ENCODE peak calls at places on chromosomes 12 and 14, in four cellular contexts. R, F, X and P are unnamed samples.

GRCh38 chr12:98354520-98354919 is 160.9 kb upstream of the TMPO start:
- DNase-seq in X (no peak), R (no peak), F (no peak), P (no peak)

GRCh38 chr12:47709277-47710048 is 3.6 kb upstream of the RPAP3 start:
- DNase-seq in R (no peak), F (no peak), X (no peak), P (no peak)

GRCh38 chr12:76470028-76470939 is 89.3 kb downstream of the OSBPL8 start:
- DNase-seq in X (peak; percentile 45), F (no peak), R (no peak), P (no peak)

GRCh38 chr12:107014050-107014449 is 27.1 kb upstream of the MTERF2 start:
- DNase-seq in X (peak; percentile 52), F (no peak), R (no peak), P (no peak)

GRCh38 chr12:124764870-124765570 is 98.6 kb downstream of the SCARB1 start:
- DNase-seq in F (no peak), R (no peak), X (no peak), P (no peak)

GRCh38 chr14:93231129-93231979 is 24.3 kb downstream of the UBR7 start:
- DNase-seq in F (peak; percentile 17), R (no peak), X (no peak), P (no peak)

GRCh38 chr12:109533487-109533740 is 39.9 kb downstream of the MMAB start:
- DNase-seq in R (no peak), F (no peak), X (no peak), P (no peak)

GRCh38 chr12:121673013-121673441 is 3.6 kb upstream of the MORN3 start:
- DNase-seq in R (no peak), F (no peak), X (no peak), P (peak; percentile 4)

GRCh38 chr14:68583527-68584275 is 209.2 kb downstream of the ZFP36L1 start:
- DNase-seq in X (no peak), F (no peak), R (peak; percentile 65), P (no peak)

GRCh38 chr12:121060149-121061001 is 21.3 kb upstream of the OASL start:
- DNase-seq in R (peak; percentile 57), F (no peak), X (peak; percentile 80), P (peak; percentile 55)

DNA sequence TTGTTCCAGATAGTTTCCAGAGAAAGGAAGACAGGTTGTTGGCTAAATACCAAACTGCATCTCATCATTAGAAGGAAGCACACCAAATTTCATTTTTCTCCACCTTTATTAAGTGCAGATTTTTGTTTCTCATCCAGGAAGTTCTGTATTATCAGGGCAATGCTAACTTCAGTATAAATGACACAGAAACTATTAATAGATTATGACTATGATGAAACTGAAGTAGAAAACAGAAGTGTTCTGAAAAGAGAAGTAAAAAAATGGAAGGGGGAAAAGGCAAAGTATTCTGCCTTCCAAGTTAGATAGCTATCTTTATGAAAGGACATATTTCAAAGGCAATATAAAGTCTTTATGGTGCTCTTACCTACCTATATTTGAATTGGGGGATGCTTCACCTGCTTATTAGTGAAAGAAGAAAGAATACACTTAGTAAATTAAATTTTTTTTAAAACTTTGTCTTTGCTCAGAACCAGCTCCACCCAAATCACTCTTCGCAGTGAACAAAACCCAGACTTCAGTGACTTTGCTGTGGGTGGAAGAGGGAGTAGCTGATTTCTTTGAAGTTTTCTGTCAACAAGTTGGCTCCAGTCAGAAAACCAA is 223.9 kb downstream of the PTPRO start:
- DNase-seq in X (peak; percentile 37), R (no peak), F (no peak), P (no peak)
- H3K4me3 ChIP-seq in X (peak overlapping the region; percentile 5), R (peak overlapping the region; percentile 33), F (peak overlapping the region; percentile 15), P (no peak overlapping the region)

GRCh38 chr12:1926274-1926673 is 7.8 kb upstream of the CACNA2D4 start:
- DNase-seq in F (no peak), X (no peak), R (no peak), P (no peak)

GRCh38 chr12:1927051-1927680 is 8.7 kb upstream of the CACNA2D4 start:
- DNase-seq in X (no peak), R (peak; percentile 24), F (no peak), P (no peak)

GRCh38 chr12:1922985-1923384 is 4.5 kb upstream of the CACNA2D4 start:
- DNase-seq in R (peak; percentile 14), X (no peak), F (no peak), P (no peak)

GRCh38 chr12:1927751-1928351 is 9.4 kb upstream of the CACNA2D4 start:
- DNase-seq in F (peak; percentile 74), R (peak; percentile 28), X (no peak), P (no peak)

DNA sequence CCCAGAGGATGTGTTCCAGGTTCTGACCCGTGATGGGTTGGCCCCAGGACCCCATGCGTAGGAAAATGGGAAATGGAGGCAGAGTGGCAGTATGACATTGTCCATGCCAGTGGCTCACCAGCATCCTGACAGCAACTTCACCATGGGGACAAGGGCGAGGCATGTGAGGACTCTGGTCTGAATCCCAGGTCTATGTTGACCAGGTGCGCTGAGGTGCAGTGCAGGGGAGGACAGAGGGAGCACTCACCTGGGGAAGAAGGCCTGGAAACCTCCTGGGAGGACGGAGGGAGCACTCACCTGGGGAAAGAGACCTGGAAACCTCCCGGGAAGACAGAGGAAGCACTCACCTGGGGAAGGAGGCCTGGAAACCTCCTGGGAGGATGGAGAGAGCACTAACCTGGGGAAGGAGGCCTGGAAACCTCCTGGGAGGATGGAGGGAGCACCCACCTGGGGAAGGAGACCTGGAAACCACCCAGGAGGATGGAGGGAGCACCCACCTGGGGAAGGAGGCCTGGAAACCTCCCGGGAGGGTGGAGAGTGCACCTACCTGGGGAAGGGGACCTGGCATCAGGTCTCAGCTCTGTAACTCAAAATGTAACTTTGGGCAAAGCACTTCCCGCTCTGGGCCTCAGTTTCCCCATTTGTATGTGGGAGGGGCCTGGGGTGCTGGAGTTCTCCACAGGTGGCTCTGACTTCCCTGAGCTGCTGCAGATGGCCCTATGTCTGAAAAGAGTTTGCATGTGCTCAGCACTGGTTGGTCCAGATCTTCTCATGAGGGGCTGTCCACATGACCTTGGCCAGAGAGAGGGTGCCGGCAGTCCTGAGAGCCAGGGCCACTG is 6.9 kb upstream of the CACNA2D4 start:
- DNase-seq in R (peak; percentile 14), X (no peak), F (no peak), P (no peak)
- H3K27me3 ChIP-seq in R (peaks cover 13% of the 10 kb centered on the region), X (peaks cover 27% of the 10 kb centered on the region), F (peaks cover 41% of the 10 kb centered on the region), P (no peaks in the 10 kb centered on the region)

GRCh38 chr12:57224278-57224972 is 5.1 kb upstream of the SHMT2 start:
- DNase-seq in X (no peak), F (no peak), R (no peak), P (no peak)
- H3K4me1 ChIP-seq in X (peaks cover 14% of the 10 kb centered on the region), F (peaks cover 25% of the 10 kb centered on the region), R (peaks cover 30% of the 10 kb centered on the region), P (peaks cover 32% of the 10 kb centered on the region)

GRCh38 chr12:3704512-3705348 is 48.2 kb downstream of the CRACR2A start:
- DNase-seq in X (peak; percentile 29), F (no peak), R (no peak), P (no peak)
- H3K4me3 ChIP-seq in X (peak overlapping the region; percentile 20), F (peak overlapping the region; percentile 39), R (no peak overlapping the region), P (no peak overlapping the region)

GRCh38 chr14:101561145-101561896 is at the start of gene DIO3:
- DNase-seq in R (peak; percentile 37), X (no peak), F (no peak), P (no peak)

GRCh38 chr14:101561897-101562490 is 699 bp downstream of the DIO3 start:
- DNase-seq in X (no peak), R (no peak), F (no peak), P (no peak)

GRCh38 chr14:101563352-101563653 is 2.0 kb downstream of the DIO3 start:
- DNase-seq in X (no peak), R (no peak), F (no peak), P (no peak)

GRCh38 chr14:101563654-101564443 is 2.6 kb downstream of the DIO3 start:
- DNase-seq in X (no peak), F (no peak), R (peak; percentile 26), P (no peak)

GRCh38 chr14:101562659-101563351 is 1.5 kb downstream of the DIO3 start:
- DNase-seq in F (no peak), R (peak; percentile 11), X (no peak), P (no peak)
- H3K27me3 ChIP-seq in F (peaks cover 93% of the 10 kb centered on the region), R (peaks cover 79% of the 10 kb centered on the region), X (peaks cover 26% of the 10 kb centered on the region), P (peaks cover 13% of the 10 kb centered on the region)

DNA sequence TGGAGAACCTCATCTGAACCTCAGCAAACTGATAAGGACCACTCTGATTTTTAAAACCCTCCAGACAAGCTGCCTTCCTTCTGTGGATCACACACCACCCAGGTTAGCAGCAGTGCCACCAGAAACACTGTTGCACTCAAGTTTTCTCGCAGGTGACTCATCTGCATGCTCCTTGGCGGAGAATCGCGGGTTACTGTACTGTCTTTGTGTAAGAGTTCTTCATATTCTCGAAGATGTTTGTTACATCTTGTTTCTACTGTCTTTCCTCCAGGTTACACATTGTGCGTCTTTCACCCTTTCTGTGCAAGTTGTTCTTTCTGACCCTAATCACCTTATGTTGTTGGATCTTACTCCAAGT is 331.2 kb downstream of the CACNA1C start:
- DNase-seq in R (no peak), X (no peak), F (no peak), P (no peak)
- H3K4me1 ChIP-seq in R (peaks cover 34% of the 10 kb centered on the region), X (peaks cover 17% of the 10 kb centered on the region), F (peaks cover 94% of the 10 kb centered on the region), P (no peaks in the 10 kb centered on the region)

DNA sequence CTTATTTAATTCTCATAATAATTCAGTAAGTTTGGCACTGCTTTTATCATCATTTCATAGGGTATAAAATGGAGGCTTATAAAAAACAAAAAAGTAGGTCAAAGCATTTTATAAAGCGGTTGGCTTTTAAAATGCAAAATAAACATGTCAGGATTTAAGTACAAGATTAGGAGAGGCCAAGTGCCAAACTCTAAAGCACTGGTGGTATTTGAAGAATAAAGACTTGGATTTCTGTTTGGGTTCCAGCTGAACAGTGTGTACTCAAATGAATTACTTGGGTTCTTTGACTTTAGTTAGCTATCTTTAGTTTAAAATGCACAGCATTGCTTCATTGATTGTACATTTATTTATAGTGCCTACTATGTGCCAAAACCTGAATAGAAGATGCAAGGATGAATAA is 966.6 kb upstream of the SEL1L start:
- DNase-seq in F (no peak), X (no peak), R (no peak), P (no peak)
- H3K4me3 ChIP-seq in F (no peak overlapping the region), X (no peak overlapping the region), R (no peak overlapping the region), P (no peak overlapping the region)

DNA sequence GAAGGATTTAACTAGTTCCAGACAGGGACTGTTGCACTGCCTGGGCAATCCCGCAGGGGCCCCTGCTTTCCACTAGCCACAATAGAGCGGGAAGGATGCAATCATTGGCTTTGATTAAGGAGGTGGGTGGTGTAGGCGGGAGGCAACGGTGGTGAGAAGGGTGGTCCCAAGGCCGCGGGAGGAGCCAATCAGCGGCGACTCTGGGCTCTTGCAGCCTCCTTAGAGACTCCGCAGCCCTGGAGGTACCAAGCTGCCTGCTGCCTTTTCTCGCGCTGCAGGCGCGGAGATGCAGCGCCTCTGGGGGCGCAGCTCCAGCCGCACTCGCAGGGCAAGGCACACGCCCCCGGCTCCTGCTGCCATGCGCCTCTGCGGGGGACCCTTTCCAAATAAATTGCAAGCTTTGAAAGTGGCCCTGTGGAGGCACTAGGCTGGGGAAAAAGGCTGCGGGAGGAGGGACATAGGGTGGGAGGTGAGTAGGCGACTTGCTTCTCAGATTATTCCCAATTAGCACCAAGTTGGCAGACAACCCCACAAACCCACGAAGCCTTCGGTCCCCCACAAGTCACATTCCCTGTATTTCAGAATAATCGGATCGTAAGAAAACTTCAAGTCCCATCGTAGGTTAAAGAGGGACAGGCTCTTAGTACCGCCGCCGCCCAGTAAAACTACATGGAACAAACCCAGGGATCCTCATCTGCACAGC is 860 bp upstream of the KCNA1 start:
- DNase-seq in F (no peak), R (no peak), X (no peak), P (no peak)
- H3K27me3 ChIP-seq in F (peaks cover 100% of the 10 kb centered on the region), R (peaks cover 78% of the 10 kb centered on the region), X (peaks cover 21% of the 10 kb centered on the region), P (peaks cover 31% of the 10 kb centered on the region)

DNA sequence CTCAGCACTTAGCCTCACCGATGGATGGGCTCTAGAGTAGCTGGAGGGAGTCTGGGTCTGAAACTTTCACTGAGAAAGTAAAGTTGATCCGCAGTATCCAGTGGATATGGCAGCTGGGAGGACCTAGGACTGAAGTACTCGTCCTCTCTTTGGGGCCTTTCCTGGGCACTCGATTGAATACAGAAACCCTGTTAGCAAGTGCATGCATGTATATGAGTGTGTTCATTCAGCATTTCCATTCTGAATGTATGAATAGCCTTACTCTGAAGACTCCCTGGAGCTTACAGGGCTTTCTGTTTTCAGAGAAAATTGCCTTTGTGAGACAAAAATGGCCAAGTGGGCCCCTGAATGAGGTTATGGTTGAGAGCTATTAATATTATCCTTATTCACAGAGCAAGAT is 62.8 kb downstream of the DAD1 start:
- DNase-seq in R (no peak), X (no peak), F (no peak), P (no peak)
- H3K4me1 ChIP-seq in R (no peaks in the 10 kb centered on the region), X (peaks cover 3% of the 10 kb centered on the region), F (peaks cover 7% of the 10 kb centered on the region), P (peaks cover 83% of the 10 kb centered on the region)